ENCODE peak calls at places on chromosomes 4 and X, in nine cellular contexts. N is uterus, P is sigmoid colon, B is heart left ventricle, U is prostate gland, I is A549, J is breast epithelium, Q is Peyer's patch, R is IMR-90. O is an unnamed sample.

GRCh38 chr4:11487876-11488545 is 59.3 kb upstream of the HS3ST1 start:
- DNase-seq in N (no peak), P (no peak), B (no peak), U (no peak), I (peak; percentile 22), J (no peak), Q (no peak), R (no peak), O (no peak)

GRCh38 chrX:107712231-107713204 is 63.1 kb downstream of the TSC22D3 start:
- DNase-seq in N (no peak), P (peak; percentile 76), B (no peak), U (no peak), I (no peak), J (no peak), Q (peak; percentile 46), R (peak; percentile 21), O (peak; percentile 45)

GRCh38 chrX:9447906-9448305 is 17.0 kb upstream of the TBL1X start:
- DNase-seq in N (no peak), P (no peak), B (no peak), U (no peak), I (no peak), J (no peak), Q (no peak), R (no peak), O (no peak)

GRCh38 chrX:50691820-50692219 is 122.2 kb downstream of the SHROOM4 start:
- DNase-seq in N (no peak), P (no peak), B (no peak), U (peak; percentile 3), I (peak; percentile 44), J (no peak), Q (no peak), R (peak; percentile 48), O (no peak)

GRCh38 chr4:82811838-82812672 is 13.5 kb upstream of the SCD5 start:
- DNase-seq in N (no peak), P (no peak), B (no peak), U (no peak), I (no peak), J (no peak), Q (no peak), R (peak; percentile 41), O (no peak)

GRCh38 chrX:97898798-97899197 is 1015.1 kb downstream of the RPA4 start:
- DNase-seq in N (no peak), P (no peak), B (no peak), U (no peak), I (no peak), J (no peak), Q (no peak), R (peak; percentile 57), O (no peak)

GRCh38 chr4:83124079-83124780 is 9.7 kb upstream of the PLAC8 start:
- DNase-seq in N (no peak), P (no peak), B (no peak), U (no peak), I (no peak), J (no peak), Q (peak; percentile 44), R (peak; percentile 2), O (no peak)

GRCh38 chr4:36997727-36998126 is 246.8 kb upstream of the NWD2 start:
- DNase-seq in N (no peak), P (no peak), B (no peak), U (no peak), I (no peak), J (no peak), Q (no peak), R (no peak), O (no peak)

GRCh38 chr4:2537011-2537830 is 774 bp downstream of the FAM193A start:
- DNase-seq in N (peak; percentile 47), P (peak; percentile 71), B (peak; percentile 81), U (peak; percentile 23), I (peak; percentile 48), J (peak; percentile 54), Q (peak; percentile 31), R (peak; percentile 24), O (peak; percentile 94)

GRCh38 chrX:37783284-37783683 is 3.4 kb downstream of the CYBB start:
- DNase-seq in N (no peak), P (no peak), B (peak; percentile 34), U (no peak), I (no peak), J (no peak), Q (no peak), R (no peak), O (peak; percentile 68)

GRCh38 chr4:142248946-142249345 is 597.2 kb downstream of the INPP4B start:
- DNase-seq in N (no peak), P (no peak), B (no peak), U (no peak), I (peak; percentile 47), J (no peak), Q (no peak), R (peak; percentile 93), O (no peak)

GRCh38 chr4:15938182-15938581 is 358 bp downstream of the FGFBP1 start:
- DNase-seq in N (no peak), P (no peak), B (no peak), U (peak; percentile 68), I (peak; percentile 26), J (no peak), Q (no peak), R (no peak), O (no peak)

GRCh38 chr4:47263721-47264120 is 199.8 kb downstream of the COMMD8 start:
- DNase-seq in N (no peak), P (no peak), B (no peak), U (no peak), I (no peak), J (no peak), Q (no peak), R (no peak), O (no peak)

GRCh38 chrX:68431836-68432235 is 1.5 kb downstream of the OPHN1 start:
- DNase-seq in N (no peak), P (no peak), B (no peak), U (no peak), I (no peak), J (no peak), Q (no peak), R (peak; percentile 66), O (no peak)

GRCh38 chrX:100895365-100896075 is 21.4 kb upstream of the NOX1 start:
- DNase-seq in N (no peak), P (no peak), B (no peak), U (no peak), I (peak; percentile 56), J (no peak), Q (peak; percentile 23), R (peak; percentile 44), O (no peak)

GRCh38 chr4:88804234-88804633 is 106.6 kb upstream of the NAP1L5 start:
- DNase-seq in N (no peak), P (no peak), B (no peak), U (no peak), I (no peak), J (no peak), Q (no peak), R (no peak), O (no peak)

GRCh38 chrX:103157511-103158316 is 57.2 kb upstream of the BEX4 start:
- DNase-seq in N (no peak), P (no peak), B (no peak), U (no peak), I (peak; percentile 23), J (no peak), Q (no peak), R (peak; percentile 27), O (no peak)

GRCh38 chrX:131288738-131289511 is at the start of gene IGSF1:
- DNase-seq in N (peak; percentile 31), P (peak; percentile 81), B (no peak), U (peak; percentile 4), I (peak; percentile 34), J (no peak), Q (no peak), R (no peak), O (no peak)

GRCh38 chrX:103061486-103061885 is 2.5 kb downstream of the BEX1 start:
- DNase-seq in N (no peak), P (no peak), B (no peak), U (no peak), I (no peak), J (no peak), Q (no peak), R (no peak), O (no peak)

GRCh38 chr4:3304831-3305609 is 12.2 kb downstream of the RGS12 start:
- DNase-seq in N (peak; percentile 50), P (peak; percentile 78), B (peak; percentile 61), U (no peak), I (no peak), J (peak; percentile 52), Q (no peak), R (peak; percentile 52), O (peak; percentile 59)

DNA sequence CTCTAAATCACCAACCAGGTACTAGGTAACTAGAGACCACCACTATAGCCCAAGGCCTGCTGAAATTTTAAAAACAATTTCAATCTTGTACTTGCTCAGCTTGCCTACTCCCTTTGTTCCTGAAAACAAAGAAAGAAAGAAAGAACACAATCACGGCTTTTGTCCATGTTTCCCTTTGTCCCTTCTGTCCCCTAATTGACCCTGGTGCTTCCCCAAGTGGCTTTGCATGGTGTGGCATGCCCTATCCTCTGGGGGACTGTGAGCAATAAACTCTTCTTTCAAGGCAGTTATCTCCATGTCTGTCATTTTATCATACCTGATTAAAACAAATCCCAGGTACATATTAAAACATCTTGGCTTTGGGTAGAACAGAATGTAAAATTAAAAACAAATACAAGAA is 94.8 kb downstream of the ARSJ start:
- DNase-seq in N (no peak), P (no peak), B (no peak), U (no peak), I (no peak), J (no peak), Q (no peak), R (no peak), O (no peak)
- TF ChIP-seq POLR2A in N (no peak), P (no peak), B (no peak), U (no peak), I (no peak), J (no peak), Q (no peak), R (no peak), O (no peak)

DNA sequence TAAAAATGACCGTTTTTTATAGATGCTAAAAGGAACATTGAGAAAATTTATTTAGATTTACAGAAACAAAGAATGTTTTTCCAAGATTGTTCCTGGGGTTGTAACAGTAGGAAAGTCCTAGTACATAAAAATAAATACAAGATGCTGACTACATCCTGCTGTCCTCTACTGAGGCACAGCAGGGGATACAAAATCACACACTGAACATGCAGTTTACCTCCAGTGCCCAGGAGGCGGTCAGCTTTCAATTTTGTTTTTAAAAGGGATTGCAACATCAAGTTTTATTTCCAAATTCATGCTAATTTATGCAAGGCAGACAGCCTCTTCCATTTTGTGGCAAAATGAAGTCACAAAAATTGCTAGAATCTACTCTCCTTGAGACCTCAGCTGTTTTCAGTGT is 53.5 kb downstream of the GPM6A start:
- DNase-seq in N (no peak), P (no peak), B (no peak), U (no peak), I (no peak), J (no peak), Q (no peak), R (no peak), O (no peak)
- H3K27ac ChIP-seq in N (no peak overlapping the region), P (no peak overlapping the region), B (no peak overlapping the region), U (no peak overlapping the region), I (no peak overlapping the region), J (no peak overlapping the region), Q (no peak overlapping the region), R (no peak overlapping the region), O (no peak overlapping the region)

GRCh38 chr4:74038161-74039064 is at the start of gene CXCL3:
- DNase-seq in N (peak; percentile 47), P (peak; percentile 79), B (peak; percentile 89), U (peak; percentile 48), I (peak; percentile 72), J (peak; percentile 53), Q (peak; percentile 18), R (peak; percentile 40), O (peak; percentile 86)
- TF ChIP-seq CTCF in N (peak; percentile 36), P (peak; percentile 18), B (peak; percentile 44), U (no peak), I (peak; percentile 50), J (no peak), Q (peak; percentile 63), R (peak; percentile 48), O (peak; percentile 43)

GRCh38 chrX:154397888-154398667 is at the start of gene RPL10:
- DNase-seq in N (peak; percentile 95), P (peak; percentile 98), B (peak; percentile 96), U (peak; percentile 92), I (peak; percentile 99), J (peak; percentile 91), Q (peak; percentile 86), R (peak; percentile 97), O (peak; percentile 97)
- TF ChIP-seq POLR2A in N (peak; percentile 90), P (peak; percentile 95), B (peak; percentile 91), U (peak; percentile 81), I (peak; percentile 99), J (peak; percentile 93), Q (peak; percentile 94), R (peak; percentile 100), O (peak; percentile 88)

O was measured in spleen.